ENCODE peak calls at places on chromosomes 7 and 10, in eight cellular contexts. X is kidney, Z is heart left ventricle, J is uterus, V is IMR-90, C is psoas muscle, D is upper lobe of right lung, G is body of pancreas. A is an unnamed sample. For H3K9me3, the result is how much of the 10 kb centered on the place peaks cover.

GRCh38 chr10:103350522-103351260 is at the start of gene PCGF6:
- DNase-seq in V (peak), D (peak), J (peak), C (peak), G (peak), Z (peak), X (peak), A (peak)

GRCh38 chr7:155154586-155154985 is 84.5 kb downstream of the HTR5A start:
- DNase-seq in V (no peak), D (no peak), Z (no peak), J (no peak), C (no peak), X (no peak), G (no peak), A (no peak)

GRCh38 chr10:88194041-88194887 is 330.8 kb downstream of the PTEN start:
- DNase-seq in D (no peak), J (peak), G (no peak), C (peak), X (no peak), V (peak), Z (no peak), A (peak)

GRCh38 chr10:17882557-17882956 is 69.2 kb upstream of the SLC39A12 start:
- DNase-seq in C (no peak), V (no peak), G (no peak), J (no peak), Z (no peak), X (no peak), D (no peak), A (no peak)

GRCh38 chr10:34168429-34168828 is 646.7 kb downstream of the PARD3 start:
- DNase-seq in J (no peak), X (peak), G (no peak), V (no peak), C (no peak), Z (no peak), D (no peak), A (no peak)

GRCh38 chr7:985915-986741 is 3.1 kb downstream of the CYP2W1 start:
- DNase-seq in D (peak), G (peak), V (peak), J (no peak), Z (no peak), X (peak), C (no peak), A (no peak)

GRCh38 chr10:63711866-63712716 is 190.9 kb downstream of the REEP3 start:
- DNase-seq in C (peak), X (peak), J (peak), G (peak), D (peak), Z (peak), V (peak), A (peak)

GRCh38 chr10:124578231-124579002 is 116.8 kb downstream of the LHPP start:
- DNase-seq in J (no peak), Z (peak), X (peak), C (peak), V (no peak), D (no peak), G (no peak), A (no peak)

GRCh38 chr7:4769753-4770152 is 5.7 kb upstream of the AP5Z1 start:
- DNase-seq in Z (no peak), G (no peak), C (no peak), X (no peak), D (no peak), J (no peak), V (peak), A (no peak)

GRCh38 chr10:70265032-70265689 is 18.6 kb downstream of the NPFFR1 start:
- DNase-seq in Z (no peak), X (no peak), C (no peak), G (peak), D (no peak), J (no peak), V (no peak), A (no peak)
- TF ChIP-seq CTCF in Z (peak), X (peak), C (no peak), G (no peak), D (peak), J (no peak), V (peak), A (no peak)

GRCh38 chr7:2098496-2098895 is 134.2 kb downstream of the MAD1L1 start:
- DNase-seq in V (no peak), C (no peak), J (no peak), G (no peak), Z (no peak), D (no peak), X (no peak), A (no peak)
- H3K4me3 ChIP-seq in V (no peak), C (no peak), J (no peak), G (no peak), Z (no peak), D (no peak), X (no peak), A (no peak)

GRCh38 chr7:157754416-157754790 is 417.6 kb downstream of the DNAJB6 start:
- DNase-seq in C (no peak), X (peak), V (no peak), J (no peak), D (no peak), Z (no peak), G (no peak), A (no peak)
- H3K9me3 ChIP-seq in C (under half), X (under half), V (half or more), J (under half), D (under half), Z (under half), G (under half), A (under half)

DNA sequence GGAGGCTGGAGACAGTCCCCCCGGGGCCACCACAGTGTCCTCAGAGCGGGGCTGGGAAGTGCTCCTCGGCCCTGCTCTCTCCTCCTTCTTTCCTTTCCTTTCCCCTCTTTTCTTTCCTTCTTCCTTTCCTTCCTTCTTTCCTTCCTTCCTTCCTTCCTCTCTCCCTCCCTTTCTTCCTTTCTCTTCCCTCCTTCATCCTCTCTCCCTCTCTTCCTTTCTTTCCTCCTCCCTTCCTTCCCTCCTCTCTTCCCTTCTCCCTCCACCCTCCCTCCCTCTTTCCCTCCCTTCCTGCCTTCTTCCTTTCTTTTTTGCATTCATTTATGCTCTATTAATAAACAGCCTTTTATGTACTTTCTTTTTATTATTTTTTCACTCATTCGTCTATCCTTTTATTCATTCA is 127.1 kb upstream of the TCERG1L start:
- DNase-seq in G (no peak), J (no peak), Z (no peak), D (no peak), C (no peak), V (no peak), X (no peak), A (no peak)
- TF ChIP-seq CTCF in G (no peak), J (no peak), Z (no peak), D (no peak), C (no peak), V (no peak), X (no peak), A (no peak)

A was measured in gastrocnemius medialis.